ENCODE peak calls at places on chromosomes 13 and 19, in five cellular contexts. M is stimulated activated CD4-positive, alpha-beta T cell treated with anti-CD3 and anti-CD28 coated beads, TNF-alpha, amount 100 ng/mL, for 4 hours; N is right lobe of liver; D is KG1; F is GM23248. I is an unnamed sample.

GRCh38 chr13:92573467-92574057 is 653.0 kb upstream of the GPC6 start:
- DNase-seq in M (no peak), F (peak; percentile 9), N (no peak), D (no peak), I (peak; percentile 33)

GRCh38 chr19:7541828-7542443 is 6.4 kb downstream of the PNPLA6 start:
- DNase-seq in D (no peak), F (no peak), N (no peak), M (no peak), I (no peak)

GRCh38 chr13:30843548-30843947 is 62.5 kb upstream of the MEDAG start:
- DNase-seq in M (no peak), F (no peak), N (no peak), D (no peak), I (no peak)

GRCh38 chr19:40233811-40234389 is 7.4 kb upstream of the CCNP start:
- DNase-seq in D (no peak), N (no peak), F (no peak), M (no peak), I (no peak)

GRCh38 chr13:29589967-29590366 is 5.5 kb downstream of the SLC7A1 start:
- DNase-seq in D (no peak), F (no peak), N (no peak), M (no peak), I (no peak)

GRCh38 chr19:49701271-49701786 is 10.4 kb downstream of the CPT1C start:
- DNase-seq in N (no peak), F (no peak), D (no peak), M (no peak), I (no peak)

GRCh38 chr13:64471916-64472315 is 2758.2 kb downstream of the PCDH9 start:
- DNase-seq in F (peak; percentile 54), D (peak; percentile 23), M (no peak), N (no peak), I (peak; percentile 51)

GRCh38 chr19:46861691-46862503 is 1.1 kb downstream of the ARHGAP35 start:
- DNase-seq in D (no peak), F (peak; percentile 64), N (peak; percentile 50), M (no peak), I (no peak)

GRCh38 chr13:25375727-25376358 is 4.1 kb downstream of the ATP8A2 start:
- DNase-seq in M (no peak), F (peak; percentile 48), D (peak; percentile 40), N (no peak), I (peak; percentile 49)

GRCh38 chr13:40115456-40115855 is 460.0 kb downstream of the COG6 start:
- DNase-seq in D (no peak), F (peak; percentile 40), M (no peak), N (no peak), I (no peak)

I was measured in fibroblast of lung.